ENCODE peak calls at places on chromosomes 6 and 20, in nine cellular contexts. One of them, this sample, is unnamed.

GRCh38 chr6:91268941-91269340 is 682.1 kb upstream of the MAP3K7 start:
- DNase-seq in HCT116: no peak
- DNase-seq in HepG2: no peak
- DNase-seq in ovary: no peak
- DNase-seq in IMR-90: no peak
- DNase-seq in sigmoid colon: no peak
- DNase-seq in A549: no peak
- DNase-seq in heart left ventricle: no peak
- DNase-seq in esophagus squamous epithelium: no peak
- DNase-seq in this sample: no peak

GRCh38 chr6:121321282-121321681 is 13.0 kb downstream of the TBC1D32 start:
- DNase-seq in HCT116: no peak
- DNase-seq in HepG2: no peak
- DNase-seq in ovary: no peak
- DNase-seq in IMR-90: no peak
- DNase-seq in sigmoid colon: no peak
- DNase-seq in A549: no peak
- DNase-seq in heart left ventricle: no peak
- DNase-seq in esophagus squamous epithelium: no peak
- DNase-seq in this sample: no peak

GRCh38 chr6:63804381-63804956 is 168.9 kb downstream of the PHF3 start:
- DNase-seq in HCT116: no peak
- DNase-seq in HepG2: no peak
- DNase-seq in ovary: no peak
- DNase-seq in IMR-90: peak; percentile 95
- DNase-seq in sigmoid colon: no peak
- DNase-seq in A549: no peak
- DNase-seq in heart left ventricle: no peak
- DNase-seq in esophagus squamous epithelium: no peak
- DNase-seq in this sample: no peak

GRCh38 chr6:139829557-139829956 is 455.1 kb upstream of the CITED2 start:
- DNase-seq in HCT116: no peak
- DNase-seq in HepG2: no peak
- DNase-seq in ovary: peak; percentile 39
- DNase-seq in IMR-90: no peak
- DNase-seq in sigmoid colon: no peak
- DNase-seq in A549: no peak
- DNase-seq in heart left ventricle: no peak
- DNase-seq in esophagus squamous epithelium: no peak
- DNase-seq in this sample: no peak

GRCh38 chr6:71248306-71248705 is 40.3 kb upstream of the OGFRL1 start:
- DNase-seq in HCT116: no peak
- DNase-seq in HepG2: peak; percentile 4
- DNase-seq in ovary: no peak
- DNase-seq in IMR-90: peak; percentile 75
- DNase-seq in sigmoid colon: no peak
- DNase-seq in A549: peak; percentile 84
- DNase-seq in heart left ventricle: no peak
- DNase-seq in esophagus squamous epithelium: no peak
- DNase-seq in this sample: no peak

GRCh38 chr20:58755062-58755697 is 62.6 kb downstream of the NPEPL1 start:
- DNase-seq in HCT116: no peak
- DNase-seq in HepG2: no peak
- DNase-seq in ovary: no peak
- DNase-seq in IMR-90: no peak
- DNase-seq in sigmoid colon: no peak
- DNase-seq in A549: no peak
- DNase-seq in heart left ventricle: no peak
- DNase-seq in esophagus squamous epithelium: no peak
- DNase-seq in this sample: no peak

GRCh38 chr6:112014483-112014882 is 39.4 kb upstream of the CCN6 start:
- DNase-seq in HCT116: no peak
- DNase-seq in HepG2: no peak
- DNase-seq in ovary: no peak
- DNase-seq in IMR-90: peak; percentile 83
- DNase-seq in sigmoid colon: no peak
- DNase-seq in A549: no peak
- DNase-seq in heart left ventricle: no peak
- DNase-seq in esophagus squamous epithelium: no peak
- DNase-seq in this sample: no peak

GRCh38 chr6:112275365-112275764 is 21.0 kb upstream of the LAMA4 start:
- DNase-seq in HCT116: no peak
- DNase-seq in HepG2: no peak
- DNase-seq in ovary: no peak
- DNase-seq in IMR-90: no peak
- DNase-seq in sigmoid colon: no peak
- DNase-seq in A549: no peak
- DNase-seq in heart left ventricle: no peak
- DNase-seq in esophagus squamous epithelium: no peak
- DNase-seq in this sample: no peak

GRCh38 chr20:58070664-58071499 is 157.6 kb downstream of the ANKRD60 start:
- DNase-seq in HCT116: no peak
- DNase-seq in HepG2: no peak
- DNase-seq in ovary: no peak
- DNase-seq in IMR-90: no peak
- DNase-seq in sigmoid colon: no peak
- DNase-seq in A549: no peak
- DNase-seq in heart left ventricle: no peak
- DNase-seq in esophagus squamous epithelium: no peak
- DNase-seq in this sample: no peak

GRCh38 chr6:6004147-6004995 is 2.4 kb downstream of the NRN1 start:
- DNase-seq in HCT116: no peak
- DNase-seq in HepG2: no peak
- DNase-seq in ovary: no peak
- DNase-seq in IMR-90: no peak
- DNase-seq in sigmoid colon: no peak
- DNase-seq in A549: no peak
- DNase-seq in heart left ventricle: no peak
- DNase-seq in esophagus squamous epithelium: no peak
- DNase-seq in this sample: no peak
- TF ChIP-seq CTCF in HCT116: no peak
- TF ChIP-seq CTCF in HepG2: no peak
- TF ChIP-seq CTCF in ovary: no peak
- TF ChIP-seq CTCF in IMR-90: no peak
- TF ChIP-seq CTCF in sigmoid colon: no peak
- TF ChIP-seq CTCF in A549: no peak
- TF ChIP-seq CTCF in heart left ventricle: no peak
- TF ChIP-seq CTCF in esophagus squamous epithelium: no peak
- TF ChIP-seq CTCF in this sample: no peak

DNA sequence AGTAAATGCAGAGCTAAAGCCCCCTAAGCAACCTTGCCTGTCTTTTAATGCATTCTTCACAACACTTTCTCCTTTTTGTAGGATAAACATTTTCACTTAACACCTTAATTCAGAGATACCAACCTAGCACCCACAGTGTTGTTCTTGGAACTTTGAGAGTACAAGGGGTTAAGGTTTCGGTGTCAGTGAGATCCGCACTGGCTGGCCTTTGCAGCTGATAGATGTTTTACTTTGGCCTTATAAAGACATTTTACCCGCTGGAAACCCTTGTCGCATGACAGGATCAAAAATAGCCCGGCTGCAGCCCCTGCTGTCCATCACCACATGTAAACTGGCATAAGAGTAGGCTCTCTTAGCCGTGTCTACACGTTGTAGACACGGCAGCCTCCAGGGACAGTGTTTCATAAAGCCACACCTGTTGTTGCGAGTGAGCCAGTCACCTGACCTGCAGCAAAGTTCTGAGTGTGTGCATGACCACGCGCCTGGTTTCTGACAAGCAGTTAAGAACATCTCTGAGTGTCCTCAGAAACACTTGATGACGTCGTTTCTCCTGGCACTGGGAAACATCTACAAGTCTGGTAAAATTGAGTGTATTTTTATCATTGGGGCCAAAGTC is 8.4 kb downstream of the RBM24 start:
- DNase-seq in HCT116: no peak
- DNase-seq in HepG2: no peak
- DNase-seq in ovary: no peak
- DNase-seq in IMR-90: peak; percentile 60
- DNase-seq in sigmoid colon: peak; percentile 93
- DNase-seq in A549: no peak
- DNase-seq in heart left ventricle: peak; percentile 87
- DNase-seq in esophagus squamous epithelium: no peak
- DNase-seq in this sample: no peak
- TF ChIP-seq POLR2A in HCT116: no peak
- TF ChIP-seq POLR2A in HepG2: no peak
- TF ChIP-seq POLR2A in ovary: no peak
- TF ChIP-seq POLR2A in IMR-90: no peak
- TF ChIP-seq POLR2A in sigmoid colon: peak; percentile 10
- TF ChIP-seq POLR2A in A549: no peak
- TF ChIP-seq POLR2A in heart left ventricle: peak; percentile 33
- TF ChIP-seq POLR2A in esophagus squamous epithelium: no peak
- TF ChIP-seq POLR2A in this sample: no peak

GRCh38 chr20:24604966-24605365 is 135.5 kb downstream of the SYNDIG1 start:
- DNase-seq in HCT116: no peak
- DNase-seq in HepG2: no peak
- DNase-seq in ovary: no peak
- DNase-seq in IMR-90: no peak
- DNase-seq in sigmoid colon: no peak
- DNase-seq in A549: no peak
- DNase-seq in heart left ventricle: no peak
- DNase-seq in esophagus squamous epithelium: no peak
- DNase-seq in this sample: no peak

GRCh38 chr20:24605937-24606455 is 136.6 kb downstream of the SYNDIG1 start:
- DNase-seq in HCT116: no peak
- DNase-seq in HepG2: no peak
- DNase-seq in ovary: no peak
- DNase-seq in IMR-90: no peak
- DNase-seq in sigmoid colon: no peak
- DNase-seq in A549: no peak
- DNase-seq in heart left ventricle: no peak
- DNase-seq in esophagus squamous epithelium: no peak
- DNase-seq in this sample: no peak

GRCh38 chr20:24598346-24598745 is 128.9 kb downstream of the SYNDIG1 start:
- DNase-seq in HCT116: no peak
- DNase-seq in HepG2: no peak
- DNase-seq in ovary: no peak
- DNase-seq in IMR-90: no peak
- DNase-seq in sigmoid colon: no peak
- DNase-seq in A549: no peak
- DNase-seq in heart left ventricle: no peak
- DNase-seq in esophagus squamous epithelium: no peak
- DNase-seq in this sample: no peak

GRCh38 chr20:24603454-24603853 is 134.0 kb downstream of the SYNDIG1 start:
- DNase-seq in HCT116: no peak
- DNase-seq in HepG2: no peak
- DNase-seq in ovary: no peak
- DNase-seq in IMR-90: no peak
- DNase-seq in sigmoid colon: no peak
- DNase-seq in A549: no peak
- DNase-seq in heart left ventricle: no peak
- DNase-seq in esophagus squamous epithelium: no peak
- DNase-seq in this sample: no peak

GRCh38 chr20:24600012-24600411 is 130.6 kb downstream of the SYNDIG1 start:
- DNase-seq in HCT116: no peak
- DNase-seq in HepG2: no peak
- DNase-seq in ovary: no peak
- DNase-seq in IMR-90: no peak
- DNase-seq in sigmoid colon: no peak
- DNase-seq in A549: no peak
- DNase-seq in heart left ventricle: no peak
- DNase-seq in esophagus squamous epithelium: no peak
- DNase-seq in this sample: no peak
- TF ChIP-seq CTCF in HCT116: no peak
- TF ChIP-seq CTCF in HepG2: no peak
- TF ChIP-seq CTCF in ovary: no peak
- TF ChIP-seq CTCF in IMR-90: no peak
- TF ChIP-seq CTCF in sigmoid colon: no peak
- TF ChIP-seq CTCF in A549: no peak
- TF ChIP-seq CTCF in heart left ventricle: no peak
- TF ChIP-seq CTCF in esophagus squamous epithelium: no peak
- TF ChIP-seq CTCF in this sample: no peak

DNA sequence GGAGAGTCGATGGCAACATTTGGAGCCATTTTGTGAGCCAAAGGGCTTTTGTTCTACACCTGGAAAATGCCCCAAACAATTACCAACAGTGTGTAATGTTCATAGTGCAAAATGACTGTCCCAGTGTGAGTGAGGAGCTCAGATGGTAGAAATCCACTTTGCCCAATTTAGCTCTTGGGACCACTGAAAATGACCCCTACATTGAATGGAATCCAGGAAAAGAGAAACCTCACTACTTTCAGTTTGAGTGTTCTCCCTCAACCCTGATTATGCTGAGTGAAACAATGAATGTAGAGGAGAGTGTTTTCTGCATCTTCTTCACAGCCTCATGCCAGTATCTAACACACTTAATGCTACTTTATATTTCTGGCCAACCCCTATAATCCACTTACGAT is 84.9 kb upstream of the NRN1 start:
- DNase-seq in HCT116: no peak
- DNase-seq in HepG2: no peak
- DNase-seq in ovary: no peak
- DNase-seq in IMR-90: no peak
- DNase-seq in sigmoid colon: no peak
- DNase-seq in A549: no peak
- DNase-seq in heart left ventricle: no peak
- DNase-seq in esophagus squamous epithelium: no peak
- DNase-seq in this sample: no peak
- TF ChIP-seq POLR2A in HCT116: no peak
- TF ChIP-seq POLR2A in HepG2: no peak
- TF ChIP-seq POLR2A in ovary: no peak
- TF ChIP-seq POLR2A in IMR-90: no peak
- TF ChIP-seq POLR2A in sigmoid colon: no peak
- TF ChIP-seq POLR2A in A549: no peak
- TF ChIP-seq POLR2A in heart left ventricle: no peak
- TF ChIP-seq POLR2A in esophagus squamous epithelium: no peak
- TF ChIP-seq POLR2A in this sample: no peak

DNA sequence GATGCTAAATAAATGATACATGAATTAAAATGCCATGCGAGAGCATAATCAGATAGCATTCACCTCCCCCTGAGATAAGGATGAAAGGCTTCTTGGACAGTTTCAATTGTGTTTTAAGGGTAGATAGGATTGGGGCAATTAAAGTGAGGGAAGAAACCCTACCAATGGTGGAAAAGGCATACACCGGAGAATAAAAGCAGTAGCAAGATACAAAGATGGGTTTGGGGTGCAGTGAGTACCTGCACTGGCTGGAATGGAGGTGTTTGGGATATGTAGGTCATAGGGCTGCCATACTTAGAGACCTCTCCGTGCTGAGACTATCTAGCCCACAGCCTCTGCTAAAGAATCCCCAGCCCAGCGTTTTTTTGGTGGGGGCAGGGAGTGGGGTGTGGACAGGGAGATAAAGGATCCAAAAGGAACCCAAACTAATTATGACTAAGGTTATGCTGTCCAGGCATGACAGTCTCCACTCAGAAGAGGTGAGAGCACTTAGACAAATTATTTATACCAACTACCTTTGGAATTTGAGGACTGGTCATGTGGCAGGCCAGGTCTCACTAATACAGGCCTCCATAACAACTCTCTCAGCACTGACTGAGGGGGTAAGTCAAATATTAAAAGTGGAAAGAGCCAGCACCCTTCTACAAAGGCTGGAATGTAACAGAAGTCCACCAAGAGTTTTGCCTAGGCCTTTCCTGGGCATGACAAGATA is 280.8 kb downstream of the ADGB start:
- DNase-seq in HCT116: no peak
- DNase-seq in HepG2: no peak
- DNase-seq in ovary: no peak
- DNase-seq in IMR-90: no peak
- DNase-seq in sigmoid colon: no peak
- DNase-seq in A549: no peak
- DNase-seq in heart left ventricle: no peak
- DNase-seq in esophagus squamous epithelium: no peak
- DNase-seq in this sample: no peak
- TF ChIP-seq CTCF in HCT116: no peak
- TF ChIP-seq CTCF in HepG2: no peak
- TF ChIP-seq CTCF in ovary: no peak
- TF ChIP-seq CTCF in IMR-90: no peak
- TF ChIP-seq CTCF in sigmoid colon: no peak
- TF ChIP-seq CTCF in A549: no peak
- TF ChIP-seq CTCF in heart left ventricle: no peak
- TF ChIP-seq CTCF in esophagus squamous epithelium: no peak
- TF ChIP-seq CTCF in this sample: no peak

This sample was measured in adrenal gland.